ENCODE peak calls at places on chromosomes 4 and X, in four cellular contexts. One of them, this sample, is unnamed.

GRCh38 chrX:104618106-104618895 is 52.3 kb downstream of the IL1RAPL2 start:
- DNase-seq in epithelial cell of esophagus: peak
- DNase-seq in NCI-H2081: no peak
- DNase-seq in skeletal muscle cell: no peak
- DNase-seq in this sample: no peak

GRCh38 chr4:186554485-186554884 is 882 bp downstream of the MTNR1A start:
- DNase-seq in epithelial cell of esophagus: peak
- DNase-seq in NCI-H2081: peak
- DNase-seq in skeletal muscle cell: no peak
- DNase-seq in this sample: no peak

GRCh38 chr4:156547439-156547838 is 424.2 kb downstream of the PDGFC start:
- DNase-seq in epithelial cell of esophagus: peak
- DNase-seq in NCI-H2081: no peak
- DNase-seq in skeletal muscle cell: peak
- DNase-seq in this sample: no peak

GRCh38 chrX:2767631-2768455 is 16.0 kb downstream of the XG start:
- DNase-seq in epithelial cell of esophagus: peak
- DNase-seq in NCI-H2081: no peak
- DNase-seq in skeletal muscle cell: no peak
- DNase-seq in this sample: no peak

GRCh38 chr4:110487873-110488272 is 11.9 kb downstream of the ENPEP start:
- DNase-seq in epithelial cell of esophagus: peak
- DNase-seq in NCI-H2081: no peak
- DNase-seq in skeletal muscle cell: no peak
- DNase-seq in this sample: no peak

GRCh38 chr4:118282692-118283091 is 70.1 kb downstream of the PRSS12 start:
- DNase-seq in epithelial cell of esophagus: peak
- DNase-seq in NCI-H2081: no peak
- DNase-seq in skeletal muscle cell: peak
- DNase-seq in this sample: no peak

GRCh38 chrX:102560423-102561068 is 38.8 kb upstream of the ARMCX5 start:
- DNase-seq in epithelial cell of esophagus: no peak
- DNase-seq in NCI-H2081: no peak
- DNase-seq in skeletal muscle cell: no peak
- DNase-seq in this sample: no peak

GRCh38 chrX:12548746-12549145 is 242.5 kb upstream of the PRPS2 start:
- DNase-seq in epithelial cell of esophagus: peak
- DNase-seq in NCI-H2081: no peak
- DNase-seq in skeletal muscle cell: no peak
- DNase-seq in this sample: peak

GRCh38 chr4:98745372-98745771 is 87.0 kb upstream of the TSPAN5 start:
- DNase-seq in epithelial cell of esophagus: peak
- DNase-seq in NCI-H2081: peak
- DNase-seq in skeletal muscle cell: no peak
- DNase-seq in this sample: peak

GRCh38 chr4:86644892-86645291 is 50.8 kb downstream of the PTPN13 start:
- DNase-seq in epithelial cell of esophagus: no peak
- DNase-seq in NCI-H2081: no peak
- DNase-seq in skeletal muscle cell: no peak
- DNase-seq in this sample: no peak

GRCh38 chr4:958314-958665 is 15.1 kb downstream of the DGKQ start:
- DNase-seq in epithelial cell of esophagus: no peak
- DNase-seq in NCI-H2081: no peak
- DNase-seq in skeletal muscle cell: no peak
- DNase-seq in this sample: no peak

This sample was measured in activated CD8-positive, alpha-beta T cell treated with anti-CD3 and anti-CD28 coated beads for 36 hours.